ENCODE peak calls at places on chromosomes 6 and 20, in five cellular contexts. I, V, Q, R and S are unnamed samples. For H3K4me1, the result is how much of the 10 kb centered on the place peaks cover.

GRCh38 chr6:10850728-10851127 is 12.4 kb upstream of the MAK start:
- DNase-seq in I (no peak), R (no peak), V (no peak), Q (no peak), S (no peak)

GRCh38 chr6:111534366-111534765 is 51.3 kb upstream of the REV3L start:
- DNase-seq in Q (peak), R (no peak), V (peak), I (peak), S (no peak)

GRCh38 chr20:44071526-44072111 is 115.4 kb downstream of the JPH2 start:
- DNase-seq in I (no peak), Q (no peak), V (no peak), R (no peak), S (no peak)

GRCh38 chr6:168179702-168180382 is 100.8 kb upstream of the FRMD1 start:
- DNase-seq in V (no peak), R (no peak), I (no peak), Q (no peak), S (no peak)

GRCh38 chr6:15592610-15593009 is 70.2 kb downstream of the DTNBP1 start:
- DNase-seq in Q (no peak), I (no peak), R (no peak), V (no peak), S (no peak)

GRCh38 chr20:49292010-49292409 is 14.2 kb upstream of the ZNFX1 start:
- DNase-seq in Q (no peak), V (no peak), I (no peak), R (no peak), S (no peak)

GRCh38 chr6:41494212-41495115 is 51.7 kb upstream of the FOXP4 start:
- DNase-seq in Q (no peak), R (no peak), I (no peak), V (no peak), S (no peak)

GRCh38 chr6:82833481-82833880 is 232.2 kb downstream of the UBE3D start:
- DNase-seq in Q (no peak), I (no peak), V (no peak), R (no peak), S (no peak)

GRCh38 chr20:17849901-17850673 is 118.5 kb downstream of the SNX5 start:
- DNase-seq in V (no peak), R (no peak), Q (peak), I (peak), S (no peak)

GRCh38 chr6:111823831-111824607 is 49.2 kb downstream of the FYN start:
- DNase-seq in V (no peak), R (no peak), Q (no peak), I (peak), S (no peak)

GRCh38 chr20:53711333-53712211 is 117.9 kb upstream of the ZNF217 start:
- DNase-seq in V (no peak), R (no peak), Q (no peak), I (no peak), S (no peak)

GRCh38 chr6:15524736-15525401 is 138.0 kb downstream of the DTNBP1 start:
- DNase-seq in R (peak), Q (no peak), V (no peak), I (no peak), S (no peak)

GRCh38 chr6:111589366-111589765 is 16.3 kb downstream of the TRAF3IP2 start:
- DNase-seq in V (no peak), Q (no peak), R (no peak), I (peak), S (no peak)

GRCh38 chr6:26233608-26234420 is 131.2 kb upstream of the BTN3A2 start:
- DNase-seq in R (peak), Q (peak), V (no peak), I (peak), S (peak)

GRCh38 chr20:19841740-19842139 is 83.7 kb downstream of the RIN2 start:
- DNase-seq in I (no peak), V (no peak), Q (no peak), R (no peak), S (no peak)

GRCh38 chr6:87731818-87732661 is 30.0 kb upstream of the AKIRIN2 start:
- DNase-seq in I (peak), Q (peak), R (peak), V (peak), S (peak)

GRCh38 chr6:93407186-93407585 is 12.2 kb downstream of the EPHA7 start:
- DNase-seq in I (no peak), V (no peak), R (no peak), Q (no peak), S (no peak)

GRCh38 chr6:89799111-89799510 is 20.5 kb downstream of the MDN1 start:
- DNase-seq in V (no peak), Q (no peak), I (no peak), R (no peak), S (no peak)

DNA sequence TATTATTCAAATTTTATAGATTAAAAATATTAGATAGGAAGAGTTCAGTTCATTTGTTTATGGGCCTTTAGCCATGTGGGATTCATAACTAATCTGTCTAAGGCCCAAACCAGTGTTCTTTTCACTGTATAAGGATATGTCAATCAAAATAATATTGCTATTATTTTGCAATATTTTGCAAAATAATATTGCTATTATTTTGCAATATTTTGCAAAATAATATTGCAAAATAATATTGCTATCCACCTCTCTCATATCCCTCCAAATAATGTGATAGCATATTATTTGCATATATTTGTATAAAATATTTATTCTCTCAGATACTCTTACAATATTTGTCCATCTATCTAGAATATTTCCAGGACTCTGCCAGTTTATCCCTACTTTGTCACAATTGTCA is 595.3 kb upstream of the PTCHD4 start:
- DNase-seq in Q (no peak), R (no peak), I (no peak), V (no peak), S (no peak)
- H3K27ac ChIP-seq in Q (no peak), R (no peak), I (no peak), V (no peak), S (no peak)

DNA sequence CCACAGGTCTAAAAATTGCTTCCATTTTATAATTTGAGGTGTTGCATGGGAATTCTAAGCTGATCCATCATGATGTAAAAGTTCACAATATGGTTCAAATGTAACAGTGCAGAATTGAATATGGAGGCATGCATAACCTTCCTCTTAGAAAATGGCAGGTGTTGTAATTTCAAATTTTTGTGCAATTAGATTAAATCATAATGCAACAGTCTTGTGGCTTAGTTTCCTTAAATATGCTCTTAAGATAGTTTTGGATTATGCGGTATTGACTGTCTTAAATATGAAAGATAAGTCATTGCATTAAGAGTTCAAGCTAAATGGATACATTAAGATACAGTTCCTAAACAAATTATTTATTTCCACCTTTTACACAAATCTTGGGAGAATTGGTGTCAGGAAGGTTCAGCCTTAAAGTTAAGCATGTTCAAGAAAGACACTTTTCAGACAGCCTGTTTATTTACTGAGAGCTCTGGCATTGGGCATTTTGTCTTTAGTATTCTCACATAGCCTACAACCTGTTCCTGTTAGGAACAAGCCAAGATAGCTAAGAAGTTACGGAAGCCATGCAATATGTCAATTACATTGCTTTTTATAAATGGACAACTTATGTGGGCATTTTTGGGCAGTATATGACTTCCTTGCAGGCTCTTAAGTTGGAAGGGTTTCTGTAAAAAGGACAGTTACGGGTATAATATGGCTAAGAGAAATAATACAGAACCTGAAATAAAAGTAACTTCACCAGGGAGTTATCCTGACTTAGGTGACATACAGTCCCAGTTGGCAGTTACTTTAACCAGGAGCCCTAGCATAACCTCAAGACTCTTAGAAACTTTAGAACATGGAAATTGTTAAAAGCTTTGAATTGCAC is 9.3 kb downstream of the SRSF3 start:
- DNase-seq in V (no peak), Q (no peak), I (no peak), R (no peak), S (no peak)
- H3K4me1 ChIP-seq in V (half or more), Q (under half), I (under half), R (under half), S (half or more)

GRCh38 chr20:9166153-9166780 is 97.4 kb downstream of the PLCB4 start:
- DNase-seq in Q (no peak), R (no peak), I (no peak), V (no peak), S (no peak)
- H3K4me3 ChIP-seq in Q (peak), R (no peak), I (no peak), V (no peak), S (no peak)

GRCh38 chr6:1215023-1215422 is 96.9 kb upstream of the FOXQ1 start:
- DNase-seq in R (no peak), I (no peak), Q (no peak), V (no peak), S (no peak)
- H3K27ac ChIP-seq in R (no peak), I (no peak), Q (no peak), V (no peak), S (no peak)

DNA sequence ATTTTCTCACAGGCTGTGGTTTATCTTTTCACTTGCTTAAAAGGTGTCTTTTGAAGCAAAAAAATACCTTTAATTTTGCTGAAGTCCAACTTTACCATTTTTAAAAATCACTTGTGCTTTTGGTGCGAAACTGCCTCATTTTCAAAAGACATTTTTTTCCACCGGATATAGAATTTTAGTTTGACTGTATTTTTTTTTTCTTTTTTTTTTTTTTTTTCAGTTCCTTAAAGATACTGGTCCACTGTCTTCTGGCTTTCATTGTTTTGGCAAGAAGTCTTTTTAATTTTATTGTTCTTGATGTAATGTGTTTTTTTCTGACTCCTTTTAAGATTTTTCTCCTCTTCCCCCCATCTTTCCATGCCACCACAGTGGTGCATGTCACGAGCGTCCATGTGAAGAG is 198.2 kb downstream of the ARID1B start:
- DNase-seq in I (no peak), Q (no peak), V (no peak), R (no peak), S (no peak)
- H3K4me1 ChIP-seq in I (under half), Q (under half), V (under half), R (under half), S (under half)

GRCh38 chr6:7974553-7974931 is 64.0 kb upstream of the TXNDC5 start:
- DNase-seq in V (no peak), I (no peak), R (no peak), Q (no peak), S (no peak)
- H3K4me3 ChIP-seq in V (no peak), I (no peak), R (no peak), Q (no peak), S (no peak)

GRCh38 chr6:2963756-2964155 is 7.6 kb downstream of the SERPINB6 start:
- DNase-seq in R (no peak), V (no peak), I (no peak), Q (no peak), S (no peak)

GRCh38 chr6:2961971-2962370 is 9.4 kb downstream of the SERPINB6 start:
- DNase-seq in R (no peak), I (no peak), V (peak), Q (no peak), S (no peak)

GRCh38 chr6:2960935-2961334 is 10.4 kb downstream of the SERPINB6 start:
- DNase-seq in Q (no peak), I (peak), R (no peak), V (peak), S (no peak)

GRCh38 chr6:2961491-2961890 is 9.9 kb downstream of the SERPINB6 start:
- DNase-seq in Q (no peak), I (no peak), V (no peak), R (no peak), S (no peak)

GRCh38 chr6:2962636-2963035 is 8.7 kb downstream of the SERPINB6 start:
- DNase-seq in I (no peak), Q (no peak), R (no peak), V (no peak), S (no peak)
- H3K27ac ChIP-seq in I (no peak), Q (no peak), R (peak), V (peak), S (no peak)